ENCODE peak calls at places on chromosomes 4 and X, in ten cellular contexts. One of them, this sample, is unnamed.

GRCh38 chr4:2258091-2259035 is 3.5 kb downstream of the MXD4 start:
- DNase-seq in T follicular helper cell: no peak
- DNase-seq in central memory CD8-positive, alpha-beta T cell: no peak
- DNase-seq in AG10803: no peak
- DNase-seq in ureter: no peak
- DNase-seq in kidney tubule cell: no peak
- DNase-seq in central memory CD4-positive, alpha-beta T cell: no peak
- DNase-seq in NCI-H2029: no peak
- DNase-seq in head of caudate nucleus: no peak
- DNase-seq in BJ: no peak
- DNase-seq in this sample: no peak

GRCh38 chr4:128879283-128879682 is 69.8 kb downstream of the JADE1 start:
- DNase-seq in ureter: no peak
- DNase-seq in BJ: no peak
- DNase-seq in AG10803: no peak
- DNase-seq in central memory CD8-positive, alpha-beta T cell: no peak
- DNase-seq in kidney tubule cell: no peak
- DNase-seq in NCI-H2029: no peak
- DNase-seq in T follicular helper cell: no peak
- DNase-seq in central memory CD4-positive, alpha-beta T cell: no peak
- DNase-seq in head of caudate nucleus: no peak
- DNase-seq in this sample: no peak

GRCh38 chr4:176676901-176677300 is 115.8 kb downstream of the VEGFC start:
- DNase-seq in NCI-H2029: no peak
- DNase-seq in kidney tubule cell: no peak
- DNase-seq in T follicular helper cell: no peak
- DNase-seq in AG10803: peak; percentile 16
- DNase-seq in ureter: no peak
- DNase-seq in central memory CD8-positive, alpha-beta T cell: no peak
- DNase-seq in head of caudate nucleus: no peak
- DNase-seq in BJ: no peak
- DNase-seq in central memory CD4-positive, alpha-beta T cell: no peak
- DNase-seq in this sample: no peak

GRCh38 chr4:5203309-5203708 is 152.0 kb downstream of the STK32B start:
- DNase-seq in ureter: no peak
- DNase-seq in BJ: no peak
- DNase-seq in head of caudate nucleus: no peak
- DNase-seq in AG10803: peak; percentile 45
- DNase-seq in T follicular helper cell: no peak
- DNase-seq in central memory CD4-positive, alpha-beta T cell: no peak
- DNase-seq in NCI-H2029: no peak
- DNase-seq in central memory CD8-positive, alpha-beta T cell: no peak
- DNase-seq in kidney tubule cell: no peak
- DNase-seq in this sample: no peak

GRCh38 chr4:68850293-68850692 is 34.5 kb downstream of the UGT2B10 start:
- DNase-seq in T follicular helper cell: no peak
- DNase-seq in BJ: no peak
- DNase-seq in NCI-H2029: no peak
- DNase-seq in ureter: no peak
- DNase-seq in central memory CD4-positive, alpha-beta T cell: no peak
- DNase-seq in head of caudate nucleus: no peak
- DNase-seq in kidney tubule cell: no peak
- DNase-seq in AG10803: no peak
- DNase-seq in central memory CD8-positive, alpha-beta T cell: no peak
- DNase-seq in this sample: no peak

GRCh38 chr4:8200302-8200975 is 1.3 kb downstream of the SH3TC1 start:
- DNase-seq in T follicular helper cell: peak; percentile 52
- DNase-seq in central memory CD8-positive, alpha-beta T cell: no peak
- DNase-seq in NCI-H2029: no peak
- DNase-seq in ureter: peak; percentile 83
- DNase-seq in AG10803: no peak
- DNase-seq in BJ: no peak
- DNase-seq in head of caudate nucleus: no peak
- DNase-seq in kidney tubule cell: peak; percentile 69
- DNase-seq in central memory CD4-positive, alpha-beta T cell: peak; percentile 63
- DNase-seq in this sample: no peak

GRCh38 chr4:142126890-142127497 is 490.6 kb downstream of the IL15 start:
- DNase-seq in T follicular helper cell: peak; percentile 53
- DNase-seq in central memory CD4-positive, alpha-beta T cell: peak; percentile 47
- DNase-seq in central memory CD8-positive, alpha-beta T cell: peak; percentile 21
- DNase-seq in head of caudate nucleus: peak; percentile 64
- DNase-seq in NCI-H2029: peak; percentile 42
- DNase-seq in kidney tubule cell: peak; percentile 74
- DNase-seq in BJ: peak; percentile 26
- DNase-seq in ureter: peak; percentile 60
- DNase-seq in AG10803: peak; percentile 79
- DNase-seq in this sample: no peak

GRCh38 chr4:93771640-93772411 is 56.7 kb upstream of the ATOH1 start:
- DNase-seq in head of caudate nucleus: no peak
- DNase-seq in BJ: no peak
- DNase-seq in T follicular helper cell: no peak
- DNase-seq in kidney tubule cell: peak; percentile 41
- DNase-seq in NCI-H2029: no peak
- DNase-seq in central memory CD8-positive, alpha-beta T cell: no peak
- DNase-seq in central memory CD4-positive, alpha-beta T cell: no peak
- DNase-seq in ureter: no peak
- DNase-seq in AG10803: no peak
- DNase-seq in this sample: no peak

GRCh38 chrX:54230440-54231148 is 47.5 kb upstream of the FAM120C start:
- DNase-seq in BJ: no peak
- DNase-seq in central memory CD8-positive, alpha-beta T cell: no peak
- DNase-seq in kidney tubule cell: peak; percentile 26
- DNase-seq in head of caudate nucleus: no peak
- DNase-seq in AG10803: peak; percentile 31
- DNase-seq in ureter: no peak
- DNase-seq in NCI-H2029: no peak
- DNase-seq in central memory CD4-positive, alpha-beta T cell: no peak
- DNase-seq in T follicular helper cell: no peak
- DNase-seq in this sample: no peak

GRCh38 chr4:14143892-14144291 is 516.4 kb upstream of the BOD1L1 start:
- DNase-seq in BJ: no peak
- DNase-seq in T follicular helper cell: no peak
- DNase-seq in head of caudate nucleus: no peak
- DNase-seq in AG10803: no peak
- DNase-seq in NCI-H2029: no peak
- DNase-seq in central memory CD4-positive, alpha-beta T cell: no peak
- DNase-seq in ureter: no peak
- DNase-seq in central memory CD8-positive, alpha-beta T cell: no peak
- DNase-seq in kidney tubule cell: peak; percentile 38
- DNase-seq in this sample: no peak